ENCODE peak calls at places on chromosomes 5 and 9, in seven cellular contexts. D, G, Y, U, K, R and O are unnamed samples.

GRCh38 chr9:85117831-85118230 is 448.3 kb downstream of the NTRK2 start:
- DNase-seq in D (no peak), G (no peak), Y (no peak), U (no peak), K (no peak), R (no peak), O (peak)

GRCh38 chr9:110047955-110048472 is 159.9 kb downstream of the C9orf152 start:
- DNase-seq in D (no peak), G (no peak), Y (no peak), U (peak), K (no peak), R (no peak), O (no peak)

GRCh38 chr5:71586052-71586940 is 844 bp upstream of the MCCC2 start:
- DNase-seq in D (peak), G (peak), Y (no peak), U (no peak), K (peak), R (no peak), O (no peak)

GRCh38 chr9:113511047-113511521 is 47.6 kb downstream of the RGS3 start:
- DNase-seq in D (peak), G (no peak), Y (no peak), U (peak), K (no peak), R (peak), O (no peak)

GRCh38 chr5:180174587-180174972 is 34.4 kb downstream of the RASGEF1C start:
- DNase-seq in D (no peak), G (no peak), Y (no peak), U (no peak), K (no peak), R (no peak), O (no peak)

GRCh38 chr5:172768573-172769323 is 2.2 kb downstream of the DUSP1 start:
- DNase-seq in D (peak), G (no peak), Y (no peak), U (peak), K (peak), R (peak), O (peak)

GRCh38 chr5:124730381-124730780 is 16.1 kb downstream of the ZNF608 start:
- DNase-seq in D (no peak), G (no peak), Y (no peak), U (no peak), K (no peak), R (no peak), O (no peak)

GRCh38 chr5:73454379-73455036 is 5.9 kb upstream of the FOXD1 start:
- DNase-seq in D (no peak), G (peak), Y (no peak), U (no peak), K (peak), R (peak), O (peak)

GRCh38 chr9:93261281-93261680 is 77.3 kb downstream of the WNK2 start:
- DNase-seq in D (no peak), G (no peak), Y (peak), U (peak), K (no peak), R (peak), O (no peak)

GRCh38 chr9:77475641-77476473 is 172.3 kb downstream of the GNA14 start:
- DNase-seq in D (no peak), G (no peak), Y (no peak), U (no peak), K (no peak), R (no peak), O (no peak)

GRCh38 chr5:173973614-173973969 is 15.4 kb upstream of the C5orf47 start:
- DNase-seq in D (peak), G (no peak), Y (no peak), U (peak), K (no peak), R (peak), O (peak)

GRCh38 chr9:94804917-94805544 is 78.5 kb downstream of the AOPEP start:
- DNase-seq in D (no peak), G (no peak), Y (no peak), U (no peak), K (no peak), R (no peak), O (peak)

GRCh38 chr5:38758774-38759423 is 86.9 kb upstream of the OSMR start:
- DNase-seq in D (no peak), G (no peak), Y (no peak), U (no peak), K (no peak), R (no peak), O (no peak)

GRCh38 chr9:79883073-79883645 is 311.4 kb downstream of the TLE4 start:
- DNase-seq in D (no peak), G (no peak), Y (no peak), U (no peak), K (no peak), R (no peak), O (no peak)

GRCh38 chr9:22111176-22111870 is 102.2 kb upstream of the CDKN2B start:
- DNase-seq in D (no peak), G (no peak), Y (no peak), U (no peak), K (no peak), R (no peak), O (no peak)

GRCh38 chr9:36543916-36544315 is 28.8 kb upstream of the MELK start:
- DNase-seq in D (no peak), G (no peak), Y (no peak), U (no peak), K (no peak), R (no peak), O (peak)

GRCh38 chr5:105924366-105924765 is 1746.4 kb downstream of the EFNA5 start:
- DNase-seq in D (no peak), G (no peak), Y (no peak), U (no peak), K (peak), R (no peak), O (peak)

GRCh38 chr5:151755383-151755782 is 3.0 kb downstream of the ATOX1 start:
- DNase-seq in D (peak), G (no peak), Y (no peak), U (no peak), K (no peak), R (no peak), O (no peak)

GRCh38 chr5:97735209-97735608 is 552.2 kb upstream of the RIOK2 start:
- DNase-seq in D (no peak), G (no peak), Y (no peak), U (no peak), K (peak), R (no peak), O (peak)

GRCh38 chr5:73638344-73639095 is 12.5 kb downstream of the ARHGEF28 start:
- DNase-seq in D (no peak), G (no peak), Y (no peak), U (no peak), K (peak), R (no peak), O (peak)

GRCh38 chr5:173513521-173513991 is 102.9 kb downstream of the BOD1 start:
- DNase-seq in D (no peak), G (no peak), Y (no peak), U (no peak), K (peak), R (no peak), O (no peak)

GRCh38 chr5:67360047-67360446 is 163.4 kb upstream of the CD180 start:
- DNase-seq in D (no peak), G (no peak), Y (no peak), U (no peak), K (peak), R (no peak), O (no peak)

GRCh38 chr9:90326219-90326618 is 316.4 kb downstream of the DIRAS2 start:
- DNase-seq in D (no peak), G (no peak), Y (no peak), U (no peak), K (peak), R (no peak), O (no peak)

GRCh38 chr5:52491071-52491828 is 296.5 kb upstream of the ITGA1 start:
- DNase-seq in D (no peak), G (no peak), Y (no peak), U (no peak), K (no peak), R (no peak), O (no peak)

GRCh38 chr5:27708579-27708978 is 670.2 kb upstream of the CDH9 start:
- DNase-seq in D (no peak), G (no peak), Y (no peak), U (no peak), K (no peak), R (no peak), O (peak)

GRCh38 chr5:172164773-172165212 is 23.2 kb downstream of the STK10 start:
- DNase-seq in D (no peak), G (no peak), Y (no peak), U (no peak), K (no peak), R (no peak), O (no peak)

GRCh38 chr9:19028835-19029451 is 4.1 kb downstream of the SAXO1 start:
- DNase-seq in D (no peak), G (peak), Y (no peak), U (no peak), K (peak), R (peak), O (peak)
- TF ChIP-seq CTCF in D (peak), G (peak), Y (peak), U (peak), K (peak), R (no peak), O (peak)

DNA sequence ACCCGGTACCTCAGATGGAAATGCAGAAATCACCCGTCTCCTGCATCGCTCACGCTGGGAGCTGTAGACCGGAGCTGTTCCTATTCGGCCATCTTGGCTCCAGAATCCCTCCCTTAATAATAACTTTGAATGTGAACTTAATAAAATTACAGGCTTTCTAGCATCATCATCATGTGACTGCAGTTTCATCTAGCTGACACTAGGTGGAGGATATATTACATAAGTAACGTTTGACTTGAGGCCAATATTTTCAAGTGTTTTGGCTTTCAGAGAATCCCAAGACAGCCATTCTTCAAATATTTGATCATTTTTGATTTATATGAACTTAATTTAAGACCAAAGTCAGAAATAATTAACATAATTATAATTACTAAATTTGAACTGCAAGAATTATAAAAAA is 474.9 kb upstream of the CDH10 start:
- DNase-seq in D (no peak), G (no peak), Y (no peak), U (no peak), K (no peak), R (no peak), O (peak)
- TF ChIP-seq CTCF in D (peak), G (peak), Y (peak), U (no peak), K (peak), R (no peak), O (peak)

GRCh38 chr5:42059291-42059690 is 134.2 kb downstream of the FBXO4 start:
- DNase-seq in D (no peak), G (no peak), Y (no peak), U (no peak), K (no peak), R (no peak), O (no peak)

GRCh38 chr5:42059778-42060464 is 134.8 kb downstream of the FBXO4 start:
- DNase-seq in D (no peak), G (no peak), Y (no peak), U (no peak), K (no peak), R (no peak), O (no peak)

DNA sequence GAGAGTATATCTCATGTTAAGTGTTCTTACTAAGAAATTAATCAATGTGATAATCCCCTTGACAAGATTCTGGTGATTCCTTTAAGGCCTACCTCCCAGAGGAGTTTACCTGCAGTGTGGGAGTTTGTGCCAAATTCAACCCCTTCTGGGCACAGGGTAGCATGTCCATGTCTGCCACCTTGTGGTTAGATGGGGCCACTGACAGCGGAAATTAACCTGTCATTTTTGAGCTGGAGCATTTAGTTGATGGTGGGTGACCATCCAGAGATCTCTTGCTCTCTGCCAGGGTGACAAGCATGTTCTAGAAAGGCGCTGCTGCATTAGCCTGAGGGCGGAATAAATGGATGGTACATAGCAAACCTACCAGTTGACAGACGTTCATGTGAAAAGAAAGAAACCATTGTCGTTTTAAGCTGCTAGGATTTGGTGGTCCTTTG is 132.2 kb downstream of the FBXO4 start:
- DNase-seq in D (peak), G (peak), Y (no peak), U (peak), K (peak), R (peak), O (peak)
- TF ChIP-seq CTCF in D (peak), G (peak), Y (peak), U (peak), K (peak), R (no peak), O (peak)

GRCh38 chr9:35380619-35381018 is 109.3 kb upstream of the RUSC2 start:
- DNase-seq in D (no peak), G (no peak), Y (no peak), U (no peak), K (no peak), R (no peak), O (no peak)

GRCh38 chr9:35380016-35380415 is 109.9 kb upstream of the RUSC2 start:
- DNase-seq in D (no peak), G (no peak), Y (no peak), U (no peak), K (no peak), R (no peak), O (no peak)

GRCh38 chr9:35385042-35385441 is 104.9 kb upstream of the RUSC2 start:
- DNase-seq in D (no peak), G (no peak), Y (no peak), U (no peak), K (peak), R (no peak), O (peak)
- TF ChIP-seq CTCF in D (peak), G (no peak), Y (no peak), U (no peak), K (peak), R (no peak), O (no peak)

DNA sequence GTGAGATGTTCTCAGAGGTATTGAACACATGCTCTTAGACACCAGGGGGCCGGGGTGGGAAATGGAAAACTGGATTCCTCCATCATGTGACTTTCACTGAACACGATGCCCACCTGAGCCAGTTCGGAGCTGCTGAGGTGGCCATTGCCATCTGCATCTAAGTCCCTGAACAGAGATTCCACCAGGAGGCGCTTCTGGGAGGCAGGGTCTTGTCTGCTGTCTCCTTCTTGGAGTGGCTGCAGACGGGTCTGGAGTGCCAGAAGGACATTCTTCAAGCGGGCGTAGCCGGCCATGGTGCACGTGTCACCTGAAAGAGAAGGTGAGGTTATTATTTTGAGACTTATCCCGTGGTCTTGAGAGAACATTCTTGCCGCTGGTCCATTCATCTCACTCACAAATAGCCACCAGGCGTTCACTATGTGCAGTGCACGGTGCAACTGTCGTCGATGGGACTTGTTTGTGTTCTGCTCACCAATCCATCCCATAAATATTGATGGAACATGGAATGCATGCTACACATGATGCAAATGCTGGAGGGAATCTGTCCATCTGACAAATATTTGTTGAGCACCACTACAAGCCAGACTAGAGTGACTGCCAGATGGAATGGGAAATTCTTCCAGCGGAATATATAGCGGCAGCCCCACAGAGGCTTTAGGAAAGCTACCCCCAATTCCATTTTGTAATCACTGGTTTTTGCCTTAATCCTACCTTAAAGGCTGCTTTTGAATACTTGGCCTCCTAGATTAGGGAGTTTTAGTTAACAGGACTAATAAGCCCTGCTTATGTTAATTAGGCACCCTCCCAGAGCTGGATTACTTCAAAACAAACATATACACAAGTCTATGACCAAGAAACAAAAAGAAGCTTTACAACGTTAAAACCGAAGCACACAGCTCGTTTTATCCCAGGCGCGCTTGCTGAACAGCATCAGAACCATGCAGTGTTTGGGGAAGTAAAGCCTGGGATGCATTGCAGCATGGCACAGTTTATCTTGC is 264.8 kb downstream of the HSPA4 start:
- DNase-seq in D (no peak), G (peak), Y (no peak), U (no peak), K (peak), R (no peak), O (peak)
- TF ChIP-seq CTCF in D (no peak), G (peak), Y (peak), U (no peak), K (peak), R (no peak), O (no peak)